ENCODE peak calls at places on chromosomes 5 and 9, in seven cellular contexts. One of them, this sample, is unnamed.

GRCh38 chr5:170628691-170629565 is 125.1 kb downstream of the KCNIP1 start:
- DNase-seq in lower lobe of right lung: no peak
- DNase-seq in SK-N-SH: no peak
- DNase-seq in cardiac muscle cell: no peak
- DNase-seq in coronary artery: no peak
- DNase-seq in aorta: no peak
- DNase-seq in Peyer's patch: no peak
- DNase-seq in this sample: no peak

GRCh38 chr5:117943521-117943920 is 1044.8 kb downstream of the DTWD2 start:
- DNase-seq in lower lobe of right lung: no peak
- DNase-seq in SK-N-SH: no peak
- DNase-seq in cardiac muscle cell: no peak
- DNase-seq in coronary artery: no peak
- DNase-seq in aorta: no peak
- DNase-seq in Peyer's patch: no peak
- DNase-seq in this sample: no peak

GRCh38 chr5:149913449-149914419 is 30.9 kb downstream of the PDE6A start:
- DNase-seq in lower lobe of right lung: no peak
- DNase-seq in SK-N-SH: no peak
- DNase-seq in cardiac muscle cell: no peak
- DNase-seq in coronary artery: no peak
- DNase-seq in aorta: no peak
- DNase-seq in Peyer's patch: no peak
- DNase-seq in this sample: no peak

GRCh38 chr5:135437796-135438560 is 9.2 kb downstream of the DCANP1 start:
- DNase-seq in lower lobe of right lung: no peak
- DNase-seq in SK-N-SH: no peak
- DNase-seq in cardiac muscle cell: no peak
- DNase-seq in coronary artery: no peak
- DNase-seq in aorta: no peak
- DNase-seq in Peyer's patch: no peak
- DNase-seq in this sample: peak; percentile 48

GRCh38 chr5:25544652-25545249 is 900.0 kb upstream of the CDH10 start:
- DNase-seq in lower lobe of right lung: no peak
- DNase-seq in SK-N-SH: peak; percentile 6
- DNase-seq in cardiac muscle cell: peak; percentile 64
- DNase-seq in coronary artery: no peak
- DNase-seq in aorta: no peak
- DNase-seq in Peyer's patch: no peak
- DNase-seq in this sample: no peak

GRCh38 chr9:122030357-122030756 is 62.8 kb downstream of the TTLL11 start:
- DNase-seq in lower lobe of right lung: no peak
- DNase-seq in SK-N-SH: no peak
- DNase-seq in cardiac muscle cell: no peak
- DNase-seq in coronary artery: no peak
- DNase-seq in aorta: no peak
- DNase-seq in Peyer's patch: no peak
- DNase-seq in this sample: no peak

GRCh38 chr9:9079473-9079872 is 1279.9 kb upstream of the DMAC1 start:
- DNase-seq in lower lobe of right lung: no peak
- DNase-seq in SK-N-SH: no peak
- DNase-seq in cardiac muscle cell: no peak
- DNase-seq in coronary artery: no peak
- DNase-seq in aorta: no peak
- DNase-seq in Peyer's patch: no peak
- DNase-seq in this sample: no peak

GRCh38 chr5:180521591-180521990 is 27.4 kb downstream of the CNOT6 start:
- DNase-seq in lower lobe of right lung: no peak
- DNase-seq in SK-N-SH: no peak
- DNase-seq in cardiac muscle cell: no peak
- DNase-seq in coronary artery: no peak
- DNase-seq in aorta: no peak
- DNase-seq in Peyer's patch: no peak
- DNase-seq in this sample: no peak

GRCh38 chr5:72108200-72109050 is 1.1 kb downstream of the MAP1B start:
- DNase-seq in lower lobe of right lung: peak; percentile 54
- DNase-seq in SK-N-SH: peak; percentile 82
- DNase-seq in cardiac muscle cell: peak; percentile 92
- DNase-seq in coronary artery: peak; percentile 92
- DNase-seq in aorta: peak; percentile 93
- DNase-seq in Peyer's patch: no peak
- DNase-seq in this sample: peak; percentile 86

GRCh38 chr9:8857330-8858249 is 1058.0 kb upstream of the DMAC1 start:
- DNase-seq in lower lobe of right lung: peak; percentile 61
- DNase-seq in SK-N-SH: peak; percentile 72
- DNase-seq in cardiac muscle cell: peak; percentile 73
- DNase-seq in coronary artery: peak; percentile 74
- DNase-seq in aorta: peak; percentile 91
- DNase-seq in Peyer's patch: no peak
- DNase-seq in this sample: peak; percentile 84

GRCh38 chr9:114513050-114513951 is 8.0 kb upstream of the WHRN start:
- DNase-seq in lower lobe of right lung: no peak
- DNase-seq in SK-N-SH: no peak
- DNase-seq in cardiac muscle cell: no peak
- DNase-seq in coronary artery: no peak
- DNase-seq in aorta: no peak
- DNase-seq in Peyer's patch: no peak
- DNase-seq in this sample: no peak

GRCh38 chr5:39941436-39941835 is 516.7 kb upstream of the DAB2 start:
- DNase-seq in lower lobe of right lung: no peak
- DNase-seq in SK-N-SH: no peak
- DNase-seq in cardiac muscle cell: no peak
- DNase-seq in coronary artery: no peak
- DNase-seq in aorta: no peak
- DNase-seq in Peyer's patch: no peak
- DNase-seq in this sample: no peak
- H3K27ac ChIP-seq in lower lobe of right lung: no peak overlapping the region
- H3K27ac ChIP-seq in SK-N-SH: no peak overlapping the region
- H3K27ac ChIP-seq in cardiac muscle cell: no peak overlapping the region
- H3K27ac ChIP-seq in coronary artery: no peak overlapping the region
- H3K27ac ChIP-seq in aorta: no peak overlapping the region
- H3K27ac ChIP-seq in Peyer's patch: no peak overlapping the region
- H3K27ac ChIP-seq in this sample: no peak overlapping the region

DNA sequence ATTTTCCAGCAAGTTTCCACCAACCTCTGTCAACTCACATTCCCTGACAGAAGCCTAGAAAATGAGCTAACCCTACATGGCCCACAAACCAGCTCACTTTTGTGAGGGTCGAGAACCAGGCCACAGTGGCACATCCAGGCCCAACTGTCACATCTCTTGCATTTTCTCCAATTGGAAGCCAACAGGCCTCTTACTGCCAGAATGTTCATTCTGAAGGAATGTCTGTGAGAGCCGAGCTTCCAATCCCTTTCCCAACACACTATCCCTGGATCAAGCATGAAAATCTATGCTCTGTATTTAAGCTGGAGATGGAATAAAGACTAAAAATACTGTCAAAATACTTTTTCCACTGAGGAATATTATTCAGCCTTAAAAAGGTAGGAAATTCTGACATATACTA is 20.0 kb downstream of the MARCHF3 start:
- DNase-seq in lower lobe of right lung: no peak
- DNase-seq in SK-N-SH: no peak
- DNase-seq in cardiac muscle cell: no peak
- DNase-seq in coronary artery: no peak
- DNase-seq in aorta: no peak
- DNase-seq in Peyer's patch: no peak
- DNase-seq in this sample: no peak
- H3K4me3 ChIP-seq in lower lobe of right lung: no peak overlapping the region
- H3K4me3 ChIP-seq in SK-N-SH: no peak overlapping the region
- H3K4me3 ChIP-seq in cardiac muscle cell: no peak overlapping the region
- H3K4me3 ChIP-seq in coronary artery: no peak overlapping the region
- H3K4me3 ChIP-seq in aorta: no peak overlapping the region
- H3K4me3 ChIP-seq in Peyer's patch: no peak overlapping the region
- H3K4me3 ChIP-seq in this sample: no peak overlapping the region

GRCh38 chr9:126819482-126819881 is 14.6 kb downstream of the ZBTB43 start:
- DNase-seq in lower lobe of right lung: no peak
- DNase-seq in SK-N-SH: no peak
- DNase-seq in cardiac muscle cell: no peak
- DNase-seq in coronary artery: no peak
- DNase-seq in aorta: no peak
- DNase-seq in Peyer's patch: no peak
- DNase-seq in this sample: no peak

GRCh38 chr9:126818482-126818881 is 13.6 kb downstream of the ZBTB43 start:
- DNase-seq in lower lobe of right lung: no peak
- DNase-seq in SK-N-SH: no peak
- DNase-seq in cardiac muscle cell: no peak
- DNase-seq in coronary artery: no peak
- DNase-seq in aorta: no peak
- DNase-seq in Peyer's patch: no peak
- DNase-seq in this sample: no peak

GRCh38 chr9:126827227-126827626 is 22.4 kb downstream of the ZBTB43 start:
- DNase-seq in lower lobe of right lung: no peak
- DNase-seq in SK-N-SH: no peak
- DNase-seq in cardiac muscle cell: no peak
- DNase-seq in coronary artery: no peak
- DNase-seq in aorta: no peak
- DNase-seq in Peyer's patch: no peak
- DNase-seq in this sample: no peak

GRCh38 chr9:126822278-126822677 is 17.4 kb downstream of the ZBTB43 start:
- DNase-seq in lower lobe of right lung: no peak
- DNase-seq in SK-N-SH: no peak
- DNase-seq in cardiac muscle cell: no peak
- DNase-seq in coronary artery: no peak
- DNase-seq in aorta: no peak
- DNase-seq in Peyer's patch: no peak
- DNase-seq in this sample: no peak

DNA sequence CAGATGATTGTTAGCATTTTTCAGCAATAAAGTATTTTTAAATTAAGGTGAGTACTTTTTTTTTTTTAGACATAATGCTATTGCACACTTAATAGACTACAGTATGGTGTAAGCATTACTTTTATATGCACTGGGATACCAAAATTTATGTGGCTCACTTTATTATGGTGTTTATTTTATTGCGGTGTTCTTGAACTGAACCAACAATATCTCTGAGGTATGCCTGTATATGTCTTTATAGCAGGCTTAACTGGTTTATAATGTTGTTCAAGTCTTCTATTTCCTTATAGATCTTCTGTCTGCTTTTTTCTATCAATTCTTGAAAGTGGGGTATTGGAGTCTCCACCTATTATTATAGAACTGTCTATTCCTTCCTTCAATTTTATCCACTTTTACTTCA is 18.0 kb downstream of the ZBTB43 start:
- DNase-seq in lower lobe of right lung: no peak
- DNase-seq in SK-N-SH: no peak
- DNase-seq in cardiac muscle cell: no peak
- DNase-seq in coronary artery: no peak
- DNase-seq in aorta: no peak
- DNase-seq in Peyer's patch: no peak
- DNase-seq in this sample: no peak
- H3K27ac ChIP-seq in lower lobe of right lung: no peak overlapping the region
- H3K27ac ChIP-seq in SK-N-SH: no peak overlapping the region
- H3K27ac ChIP-seq in cardiac muscle cell: no peak overlapping the region
- H3K27ac ChIP-seq in coronary artery: no peak overlapping the region
- H3K27ac ChIP-seq in aorta: no peak overlapping the region
- H3K27ac ChIP-seq in Peyer's patch: no peak overlapping the region
- H3K27ac ChIP-seq in this sample: peak overlapping the region; percentile 82

DNA sequence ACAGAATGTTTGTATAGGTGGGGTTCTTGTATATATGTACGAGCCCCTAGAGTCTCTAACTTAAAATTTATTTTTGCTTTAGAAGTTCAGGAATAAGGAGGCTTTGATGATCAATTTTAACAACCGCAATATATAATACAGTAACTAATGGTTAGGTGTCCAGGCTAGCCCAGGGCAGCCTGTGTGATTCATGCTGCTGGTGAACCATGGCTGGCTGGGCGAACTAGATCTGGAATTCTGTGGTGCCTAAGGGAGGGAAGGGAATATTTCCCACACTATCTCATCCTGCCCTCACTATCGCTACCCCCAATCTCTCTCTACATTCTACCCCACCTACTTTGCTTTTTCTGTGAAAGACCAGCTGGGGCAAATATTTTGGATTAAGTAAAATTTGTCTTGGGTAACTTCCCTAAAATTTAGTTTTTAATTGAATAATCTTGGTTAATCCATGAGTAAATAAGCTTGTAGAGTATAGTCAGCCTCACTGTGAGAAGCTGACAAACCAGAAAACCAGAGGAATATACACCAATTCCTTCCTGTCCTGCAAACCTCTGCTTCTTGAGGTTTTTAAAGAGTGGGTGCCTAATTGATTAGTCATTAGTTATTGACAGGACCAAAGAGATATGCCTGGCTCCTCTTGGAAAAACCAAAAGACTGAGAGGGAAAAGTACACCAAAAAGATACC is 115.2 kb upstream of the CCDC152 start:
- DNase-seq in lower lobe of right lung: no peak
- DNase-seq in SK-N-SH: no peak
- DNase-seq in cardiac muscle cell: no peak
- DNase-seq in coronary artery: no peak
- DNase-seq in aorta: no peak
- DNase-seq in Peyer's patch: no peak
- DNase-seq in this sample: no peak
- H3K4me3 ChIP-seq in lower lobe of right lung: no peak overlapping the region
- H3K4me3 ChIP-seq in SK-N-SH: no peak overlapping the region
- H3K4me3 ChIP-seq in cardiac muscle cell: no peak overlapping the region
- H3K4me3 ChIP-seq in coronary artery: no peak overlapping the region
- H3K4me3 ChIP-seq in aorta: no peak overlapping the region
- H3K4me3 ChIP-seq in Peyer's patch: no peak overlapping the region
- H3K4me3 ChIP-seq in this sample: no peak overlapping the region

This sample was measured in dorsolateral prefrontal cortex.